ENCODE peak calls at places on chromosomes 1 and 21, in eight cellular contexts. K, O, Z, X, V, W, N and Q are unnamed samples.

GRCh38 chr1:204127597-204128242 is 24.1 kb downstream of the ETNK2 start:
- DNase-seq in K (peak), O (peak), Z (peak), X (peak), V (no peak), W (peak), N (peak), Q (peak)

GRCh38 chr1:186286615-186287317 is 88.3 kb downstream of the TPR start:
- DNase-seq in K (no peak), O (peak), Z (peak), X (no peak), V (no peak), W (no peak), N (no peak), Q (peak)

GRCh38 chr1:210294991-210295773 is 33.5 kb upstream of the HHAT start:
- DNase-seq in K (no peak), O (peak), Z (no peak), X (no peak), V (no peak), W (peak), N (peak), Q (peak)

GRCh38 chr1:111928531-111928930 is 60.9 kb downstream of the KCND3 start:
- DNase-seq in K (no peak), O (no peak), Z (no peak), X (no peak), V (no peak), W (no peak), N (no peak), Q (no peak)

GRCh38 chr1:153506831-153507413 is 28.9 kb downstream of the S100A6 start:
- DNase-seq in K (peak), O (peak), Z (no peak), X (peak), V (no peak), W (peak), N (peak), Q (peak)

GRCh38 chr1:180250883-180251509 is 20.9 kb downstream of the LHX4 start:
- DNase-seq in K (no peak), O (no peak), Z (no peak), X (no peak), V (no peak), W (no peak), N (no peak), Q (no peak)

GRCh38 chr1:33152685-33153432 is 29.0 kb downstream of the TRIM62 start:
- DNase-seq in K (no peak), O (peak), Z (no peak), X (no peak), V (no peak), W (no peak), N (no peak), Q (peak)

GRCh38 chr1:16716691-16717173 is 23.6 kb upstream of the RNU1-4 start:
- DNase-seq in K (no peak), O (no peak), Z (peak), X (no peak), V (peak), W (peak), N (no peak), Q (no peak)

GRCh38 chr1:215192306-215192705 is 109.8 kb downstream of the KCNK2 start:
- DNase-seq in K (peak), O (peak), Z (no peak), X (no peak), V (no peak), W (no peak), N (no peak), Q (peak)

GRCh38 chr1:207579436-207579799 is 65.5 kb upstream of the CR1L start:
- DNase-seq in K (no peak), O (peak), Z (peak), X (peak), V (no peak), W (no peak), N (peak), Q (peak)

GRCh38 chr1:75723989-75724471 is 479 bp upstream of the ACADM start:
- DNase-seq in K (no peak), O (peak), Z (peak), X (peak), V (peak), W (peak), N (peak), Q (peak)

GRCh38 chr1:40435471-40435870 is 14.8 kb upstream of the ZFP69B start:
- DNase-seq in K (peak), O (peak), Z (no peak), X (no peak), V (no peak), W (no peak), N (no peak), Q (peak)

GRCh38 chr21:25107708-25108107 is 499.6 kb downstream of the MRPL39 start:
- DNase-seq in K (peak), O (peak), Z (no peak), X (no peak), V (no peak), W (no peak), N (no peak), Q (peak)

GRCh38 chr1:175981128-175981527 is 226.0 kb downstream of the COP1 start:
- DNase-seq in K (no peak), O (no peak), Z (no peak), X (no peak), V (no peak), W (no peak), N (no peak), Q (no peak)

GRCh38 chr1:61533546-61533945 is 191.4 kb downstream of the TM2D1 start:
- DNase-seq in K (no peak), O (no peak), Z (no peak), X (no peak), V (no peak), W (no peak), N (no peak), Q (no peak)

GRCh38 chr21:45543371-45543709 is 1.1 kb upstream of the SLC19A1 start:
- DNase-seq in K (no peak), O (no peak), Z (no peak), X (peak), V (peak), W (peak), N (peak), Q (no peak)

GRCh38 chr1:70211536-70211935 is 6.2 kb upstream of the LRRC40 start:
- DNase-seq in K (no peak), O (no peak), Z (no peak), X (no peak), V (no peak), W (no peak), N (no peak), Q (no peak)

GRCh38 chr21:21097425-21097824 is 99.2 kb downstream of the NCAM2 start:
- DNase-seq in K (no peak), O (no peak), Z (no peak), X (no peak), V (no peak), W (no peak), N (no peak), Q (no peak)

GRCh38 chr1:207261971-207262370 is 59.5 kb upstream of the CD55 start:
- DNase-seq in K (no peak), O (no peak), Z (no peak), X (no peak), V (no peak), W (no peak), N (no peak), Q (no peak)

GRCh38 chr1:14726606-14727005 is 128.1 kb downstream of the KAZN start:
- DNase-seq in K (no peak), O (no peak), Z (no peak), X (no peak), V (no peak), W (no peak), N (no peak), Q (no peak)

GRCh38 chr1:207993477-207994445 is 82.8 kb upstream of the CD34 start:
- DNase-seq in K (no peak), O (peak), Z (no peak), X (no peak), V (no peak), W (no peak), N (no peak), Q (peak)

GRCh38 chr1:162310337-162310736 is 66.3 kb downstream of the SPATA46 start:
- DNase-seq in K (peak), O (no peak), Z (peak), X (no peak), V (no peak), W (no peak), N (no peak), Q (peak)

GRCh38 chr1:178536844-178537371 is 24.0 kb downstream of the TEX35 start:
- DNase-seq in K (peak), O (peak), Z (no peak), X (peak), V (no peak), W (peak), N (no peak), Q (peak)

GRCh38 chr21:15730484-15731242 is 881 bp downstream of the USP25 start:
- DNase-seq in K (no peak), O (peak), Z (peak), X (peak), V (no peak), W (peak), N (no peak), Q (peak)

GRCh38 chr1:220151454-220151853 is 57.5 kb downstream of the IARS2 start:
- DNase-seq in K (peak), O (peak), Z (peak), X (peak), V (no peak), W (no peak), N (no peak), Q (peak)

GRCh38 chr1:30754684-30755171 is 2.8 kb downstream of the LAPTM5 start:
- DNase-seq in K (no peak), O (no peak), Z (no peak), X (no peak), V (no peak), W (no peak), N (no peak), Q (no peak)
- H3K4me3 ChIP-seq in K (no peak), O (no peak), Z (no peak), X (no peak), V (peak), W (peak), N (peak), Q (no peak)

DNA sequence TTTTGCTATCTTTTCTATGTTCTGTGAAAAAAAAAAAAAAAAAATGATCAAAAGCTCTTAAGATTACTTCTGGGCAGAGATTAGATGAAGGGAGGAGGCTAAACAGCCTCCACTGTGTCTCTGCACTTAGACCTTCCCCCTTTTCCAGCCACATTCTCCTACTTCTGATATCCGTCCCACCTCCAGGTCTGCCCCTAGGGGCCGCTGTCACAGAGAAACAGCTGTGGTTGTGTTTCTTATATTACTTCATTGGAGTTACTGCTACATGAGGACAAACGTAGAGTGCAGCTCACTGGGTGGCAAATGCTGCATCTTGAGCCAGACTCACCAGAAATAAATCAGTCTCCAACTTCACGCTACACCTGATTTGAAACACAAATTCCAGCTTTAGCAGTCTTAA is 125.4 kb upstream of the PTBP2 start:
- DNase-seq in K (no peak), O (peak), Z (peak), X (peak), V (peak), W (no peak), N (no peak), Q (peak)
- TF ChIP-seq CTCF in K (peak), O (peak), Z (peak), X (peak), V (no peak), W (no peak), N (peak), Q (peak)

DNA sequence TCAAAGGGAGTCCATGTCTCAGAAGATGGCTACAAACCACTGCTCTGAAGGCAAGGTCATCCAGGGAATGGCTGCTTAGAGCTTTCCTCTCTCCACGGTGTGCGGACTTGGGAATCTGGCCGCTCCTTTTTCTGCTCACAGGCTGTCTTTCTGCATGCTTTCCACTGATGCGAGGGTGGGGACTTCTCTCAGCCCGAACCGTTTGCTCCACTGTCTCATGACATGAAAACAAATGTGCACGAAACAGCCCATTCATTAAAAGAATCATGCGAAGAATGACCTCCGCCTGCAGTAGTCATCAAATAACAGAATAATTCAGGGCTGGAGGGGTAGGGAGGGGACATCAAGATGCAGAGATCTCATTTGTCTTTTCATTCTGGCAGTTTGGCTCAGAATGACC is 18.8 kb upstream of the RERE start:
- DNase-seq in K (no peak), O (peak), Z (no peak), X (no peak), V (no peak), W (peak), N (no peak), Q (no peak)
- H3K4me3 ChIP-seq in K (no peak), O (no peak), Z (no peak), X (no peak), V (no peak), W (no peak), N (no peak), Q (no peak)

GRCh38 chr1:99177465-99177864 is 86.8 kb upstream of the PLPPR4 start:
- DNase-seq in K (no peak), O (no peak), Z (no peak), X (no peak), V (no peak), W (no peak), N (no peak), Q (no peak)
- TF ChIP-seq CTCF in K (no peak), O (peak), Z (no peak), X (no peak), V (no peak), W (no peak), N (no peak), Q (peak)

DNA sequence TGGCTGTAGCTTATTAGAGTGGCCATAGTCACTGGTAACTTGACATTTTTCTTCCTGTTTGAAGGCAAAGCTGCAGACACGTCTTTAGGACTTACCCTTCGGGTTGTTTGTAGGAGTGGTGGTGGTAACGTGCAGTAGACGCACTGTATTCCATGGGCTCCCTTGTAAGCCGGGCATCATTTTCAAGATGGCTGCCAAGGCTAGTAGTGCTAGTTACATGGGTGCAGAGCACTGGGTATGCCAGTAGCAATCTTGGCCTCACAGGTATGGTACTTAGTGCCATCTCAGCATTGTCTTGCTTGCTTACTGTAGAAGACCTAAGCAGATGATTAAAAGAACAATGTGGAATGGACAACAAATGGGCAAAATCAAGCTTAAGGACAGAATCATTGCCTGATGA is 1.9 kb downstream of the YBX1 start:
- DNase-seq in K (no peak), O (peak), Z (no peak), X (no peak), V (no peak), W (no peak), N (no peak), Q (no peak)
- H3K4me3 ChIP-seq in K (peak), O (peak), Z (peak), X (no peak), V (peak), W (peak), N (peak), Q (peak)

DNA sequence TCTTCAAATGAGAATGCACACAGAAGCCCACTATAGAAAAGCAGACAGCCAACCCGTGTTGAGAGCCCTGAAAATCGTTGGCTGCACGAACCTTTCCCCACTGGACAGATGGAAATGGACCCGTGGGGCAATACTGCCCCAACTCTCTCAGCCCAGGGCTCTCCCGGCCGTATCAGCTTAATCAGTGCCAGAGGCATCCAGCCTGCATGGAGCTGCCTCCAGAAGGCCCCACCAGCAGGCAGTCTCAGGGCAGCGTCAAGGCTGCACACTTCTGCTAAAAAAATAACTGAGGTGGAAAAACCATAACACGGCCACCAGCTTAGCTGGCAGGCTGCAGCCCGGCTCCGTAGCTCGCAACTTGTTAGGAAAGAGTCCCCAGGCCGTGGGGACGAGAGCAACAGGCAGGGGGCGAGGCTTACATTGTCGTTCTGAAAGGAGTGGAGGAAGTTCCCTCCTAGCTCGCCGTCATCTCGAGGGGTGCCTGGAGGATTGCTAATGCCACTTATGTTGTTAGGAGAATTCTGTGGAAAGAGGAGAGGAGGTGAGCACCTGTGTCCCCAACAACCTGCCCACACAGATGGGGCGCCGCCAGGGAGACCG is 28.0 kb downstream of the MRPL37 start:
- DNase-seq in K (no peak), O (no peak), Z (no peak), X (no peak), V (no peak), W (no peak), N (no peak), Q (no peak)
- TF ChIP-seq CTCF in K (no peak), O (no peak), Z (no peak), X (no peak), V (no peak), W (no peak), N (no peak), Q (no peak)

DNA sequence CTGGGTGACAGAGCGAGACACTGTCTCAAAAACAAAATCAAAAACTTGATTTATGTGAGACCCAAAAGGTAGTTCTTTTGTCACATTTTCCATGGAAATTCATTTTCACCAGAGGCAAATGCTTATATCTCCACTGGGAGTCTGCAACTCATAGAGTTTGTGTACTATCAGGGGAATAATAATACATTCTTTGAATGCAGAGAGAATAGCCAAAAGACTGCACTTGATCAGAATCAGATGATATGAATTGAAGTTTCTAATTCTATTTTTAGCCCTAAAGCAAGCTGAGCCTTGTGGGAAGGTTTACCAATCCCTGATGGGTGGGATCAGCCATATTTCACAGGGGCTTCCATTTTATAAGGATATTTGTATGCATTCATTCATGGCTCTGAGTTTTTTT is 49.6 kb downstream of the TSEN15 start:
- DNase-seq in K (no peak), O (peak), Z (no peak), X (no peak), V (no peak), W (no peak), N (no peak), Q (no peak)
- H3K4me3 ChIP-seq in K (no peak), O (no peak), Z (no peak), X (no peak), V (no peak), W (no peak), N (no peak), Q (no peak)

DNA sequence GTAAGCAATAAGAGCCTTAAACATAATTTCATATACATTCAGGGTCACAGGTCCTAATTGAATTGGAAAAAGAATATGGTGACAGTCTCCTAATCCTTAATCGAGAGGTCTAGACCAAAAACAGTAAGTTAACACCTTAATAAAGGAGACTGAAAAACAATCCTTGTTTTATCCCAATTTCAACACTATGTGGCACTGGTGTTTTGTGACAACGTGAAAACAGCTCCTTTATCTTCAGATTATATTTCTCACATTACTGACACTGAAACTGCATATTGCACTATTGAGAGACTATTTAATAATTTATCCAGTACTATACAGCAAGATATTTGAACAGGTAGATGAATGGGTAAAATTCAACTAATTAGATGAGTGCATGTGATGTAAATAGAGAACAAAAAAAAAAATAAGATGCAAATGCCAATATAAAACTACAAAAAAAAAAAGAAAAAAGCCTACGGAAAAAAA is 34.1 kb downstream of the TP53BP2 start:
- DNase-seq in K (no peak), O (peak), Z (peak), X (no peak), V (no peak), W (no peak), N (no peak), Q (peak)
- TF ChIP-seq CTCF in K (peak), O (peak), Z (peak), X (peak), V (peak), W (peak), N (peak), Q (peak)